ENCODE peak calls at places on chromosomes 5 and 9, in eight cellular contexts. One of them, this sample, is unnamed.

GRCh38 chr5:1399737-1400136 is 45.5 kb downstream of the SLC6A3 start:
- DNase-seq in IMR-90: no peak
- DNase-seq in adrenal gland: no peak
- DNase-seq in sigmoid colon: no peak
- DNase-seq in uterus: no peak
- DNase-seq in transverse colon: no peak
- DNase-seq in heart left ventricle: no peak
- DNase-seq in body of pancreas: no peak
- DNase-seq in this sample: no peak

GRCh38 chr5:154713615-154714125 is 41.5 kb upstream of the LARP1 start:
- DNase-seq in IMR-90: peak
- DNase-seq in uterus: no peak
- DNase-seq in transverse colon: peak
- DNase-seq in body of pancreas: peak
- DNase-seq in heart left ventricle: no peak
- DNase-seq in adrenal gland: no peak
- DNase-seq in sigmoid colon: peak
- DNase-seq in this sample: no peak

GRCh38 chr9:30310711-30311110 is 2073.7 kb upstream of the ACO1 start:
- DNase-seq in uterus: no peak
- DNase-seq in heart left ventricle: no peak
- DNase-seq in sigmoid colon: no peak
- DNase-seq in adrenal gland: no peak
- DNase-seq in body of pancreas: no peak
- DNase-seq in IMR-90: no peak
- DNase-seq in transverse colon: no peak
- DNase-seq in this sample: no peak

GRCh38 chr5:6525910-6526309 is 77.3 kb downstream of the UBE2QL1 start:
- DNase-seq in sigmoid colon: no peak
- DNase-seq in IMR-90: peak
- DNase-seq in uterus: no peak
- DNase-seq in heart left ventricle: no peak
- DNase-seq in transverse colon: no peak
- DNase-seq in adrenal gland: peak
- DNase-seq in body of pancreas: peak
- DNase-seq in this sample: peak

GRCh38 chr5:128077526-128077925 is 6.0 kb upstream of the SLC12A2 start:
- DNase-seq in heart left ventricle: no peak
- DNase-seq in body of pancreas: no peak
- DNase-seq in adrenal gland: no peak
- DNase-seq in sigmoid colon: no peak
- DNase-seq in transverse colon: no peak
- DNase-seq in uterus: no peak
- DNase-seq in IMR-90: no peak
- DNase-seq in this sample: no peak

GRCh38 chr5:76709762-76710161 is 6.2 kb upstream of the F2R start:
- DNase-seq in sigmoid colon: no peak
- DNase-seq in transverse colon: no peak
- DNase-seq in body of pancreas: no peak
- DNase-seq in uterus: no peak
- DNase-seq in IMR-90: peak
- DNase-seq in heart left ventricle: no peak
- DNase-seq in adrenal gland: no peak
- DNase-seq in this sample: no peak

GRCh38 chr5:55911784-55912653 is 60.9 kb downstream of the IL31RA start:
- DNase-seq in uterus: no peak
- DNase-seq in transverse colon: no peak
- DNase-seq in adrenal gland: no peak
- DNase-seq in sigmoid colon: no peak
- DNase-seq in body of pancreas: no peak
- DNase-seq in heart left ventricle: no peak
- DNase-seq in IMR-90: peak
- DNase-seq in this sample: no peak

GRCh38 chr5:95723632-95724369 is 7.3 kb upstream of the RHOBTB3 start:
- DNase-seq in heart left ventricle: peak
- DNase-seq in IMR-90: peak
- DNase-seq in sigmoid colon: no peak
- DNase-seq in transverse colon: no peak
- DNase-seq in body of pancreas: peak
- DNase-seq in uterus: no peak
- DNase-seq in adrenal gland: peak
- DNase-seq in this sample: peak

GRCh38 chr9:17627641-17628040 is 48.8 kb downstream of the SH3GL2 start:
- DNase-seq in sigmoid colon: no peak
- DNase-seq in IMR-90: peak
- DNase-seq in uterus: no peak
- DNase-seq in adrenal gland: no peak
- DNase-seq in transverse colon: no peak
- DNase-seq in heart left ventricle: no peak
- DNase-seq in body of pancreas: no peak
- DNase-seq in this sample: no peak

GRCh38 chr5:73160239-73160671 is 12.7 kb upstream of the TMEM174 start:
- DNase-seq in heart left ventricle: no peak
- DNase-seq in body of pancreas: no peak
- DNase-seq in IMR-90: no peak
- DNase-seq in sigmoid colon: no peak
- DNase-seq in transverse colon: no peak
- DNase-seq in uterus: no peak
- DNase-seq in adrenal gland: no peak
- DNase-seq in this sample: no peak

GRCh38 chr9:127035948-127036347 is 86.5 kb downstream of the ANGPTL2 start:
- DNase-seq in transverse colon: no peak
- DNase-seq in body of pancreas: peak
- DNase-seq in sigmoid colon: peak
- DNase-seq in uterus: peak
- DNase-seq in IMR-90: no peak
- DNase-seq in adrenal gland: peak
- DNase-seq in heart left ventricle: peak
- DNase-seq in this sample: no peak

GRCh38 chr5:135269224-135269623 is 129.8 kb downstream of the MACROH2A1 start:
- DNase-seq in IMR-90: peak
- DNase-seq in sigmoid colon: no peak
- DNase-seq in adrenal gland: no peak
- DNase-seq in heart left ventricle: no peak
- DNase-seq in body of pancreas: no peak
- DNase-seq in transverse colon: no peak
- DNase-seq in uterus: no peak
- DNase-seq in this sample: no peak

GRCh38 chr9:120942186-120943001 is 15.8 kb upstream of the TRAF1 start:
- DNase-seq in body of pancreas: no peak
- DNase-seq in transverse colon: no peak
- DNase-seq in adrenal gland: peak
- DNase-seq in uterus: no peak
- DNase-seq in heart left ventricle: no peak
- DNase-seq in sigmoid colon: peak
- DNase-seq in IMR-90: no peak
- DNase-seq in this sample: no peak

GRCh38 chr5:77428526-77428925 is 63.6 kb downstream of the WDR41 start:
- DNase-seq in IMR-90: peak
- DNase-seq in transverse colon: no peak
- DNase-seq in adrenal gland: no peak
- DNase-seq in sigmoid colon: no peak
- DNase-seq in heart left ventricle: no peak
- DNase-seq in uterus: no peak
- DNase-seq in body of pancreas: no peak
- DNase-seq in this sample: no peak

GRCh38 chr5:174235226-174235992 is 189.9 kb downstream of the NSG2 start:
- DNase-seq in transverse colon: no peak
- DNase-seq in heart left ventricle: no peak
- DNase-seq in adrenal gland: no peak
- DNase-seq in sigmoid colon: no peak
- DNase-seq in uterus: no peak
- DNase-seq in IMR-90: no peak
- DNase-seq in body of pancreas: no peak
- DNase-seq in this sample: no peak

GRCh38 chr5:120586646-120587045 is 122.5 kb downstream of the PRR16 start:
- DNase-seq in heart left ventricle: no peak
- DNase-seq in sigmoid colon: no peak
- DNase-seq in adrenal gland: no peak
- DNase-seq in uterus: no peak
- DNase-seq in body of pancreas: no peak
- DNase-seq in transverse colon: no peak
- DNase-seq in IMR-90: no peak
- DNase-seq in this sample: no peak

GRCh38 chr5:108747111-108748009 is at the start of gene FER:
- DNase-seq in body of pancreas: peak
- DNase-seq in adrenal gland: peak
- DNase-seq in IMR-90: peak
- DNase-seq in sigmoid colon: no peak
- DNase-seq in heart left ventricle: peak
- DNase-seq in transverse colon: no peak
- DNase-seq in uterus: peak
- DNase-seq in this sample: peak
- TF ChIP-seq POLR2A in body of pancreas: no peak
- TF ChIP-seq POLR2A in adrenal gland: peak
- TF ChIP-seq POLR2A in IMR-90: no peak
- TF ChIP-seq POLR2A in sigmoid colon: no peak
- TF ChIP-seq POLR2A in heart left ventricle: no peak
- TF ChIP-seq POLR2A in transverse colon: no peak
- TF ChIP-seq POLR2A in uterus: no peak
- TF ChIP-seq POLR2A in this sample: no peak

DNA sequence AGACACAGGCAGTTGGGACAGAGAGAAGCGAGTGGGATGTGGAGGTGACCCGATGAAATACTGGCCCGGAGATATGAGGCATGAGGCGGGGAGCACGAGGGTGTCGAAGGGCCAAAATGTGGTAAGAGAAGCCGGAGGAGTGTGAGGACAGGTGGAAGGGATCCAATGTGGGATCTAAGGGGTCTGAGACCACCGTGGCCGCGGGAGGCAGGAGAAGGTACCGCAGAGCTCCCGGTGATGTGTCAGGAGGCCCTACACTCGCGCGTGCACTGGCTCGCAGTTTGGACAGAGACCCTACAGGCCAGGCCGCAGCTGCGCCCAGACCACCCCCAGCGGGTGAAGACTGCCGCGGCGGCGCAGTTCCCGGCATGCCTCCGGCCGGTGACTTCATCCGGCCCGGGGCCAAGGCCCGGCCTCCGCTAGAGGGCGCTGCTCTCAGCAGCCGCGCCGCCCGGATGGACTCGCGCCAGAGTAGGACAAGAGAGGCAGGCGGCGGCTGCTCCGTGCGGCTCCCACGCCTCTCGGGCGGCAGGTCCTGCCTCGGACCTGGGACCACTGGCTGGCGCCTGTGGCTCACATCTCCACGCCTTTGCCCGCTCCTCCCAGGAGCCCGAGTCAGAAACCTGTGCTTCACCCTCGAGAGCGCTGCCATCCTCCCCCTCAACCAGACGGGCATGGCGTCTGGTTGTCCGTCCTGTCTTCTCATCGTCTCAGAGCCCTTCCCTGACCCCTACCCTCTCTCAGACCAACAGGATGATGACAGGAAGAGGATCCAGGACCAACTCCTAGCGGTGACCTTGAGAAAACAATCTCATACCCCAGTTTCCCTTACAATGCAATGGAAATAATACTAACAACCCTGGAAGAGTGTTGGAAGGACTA is 35.4 kb upstream of the STING1 start:
- DNase-seq in IMR-90: peak
- DNase-seq in body of pancreas: peak
- DNase-seq in sigmoid colon: peak
- DNase-seq in adrenal gland: peak
- DNase-seq in heart left ventricle: peak
- DNase-seq in transverse colon: peak
- DNase-seq in uterus: peak
- DNase-seq in this sample: peak
- TF ChIP-seq POLR2A in IMR-90: peak
- TF ChIP-seq POLR2A in body of pancreas: peak
- TF ChIP-seq POLR2A in sigmoid colon: no peak
- TF ChIP-seq POLR2A in adrenal gland: peak
- TF ChIP-seq POLR2A in heart left ventricle: no peak
- TF ChIP-seq POLR2A in transverse colon: peak
- TF ChIP-seq POLR2A in uterus: peak
- TF ChIP-seq POLR2A in this sample: peak

GRCh38 chr9:83955985-83956287 is 24.1 kb downstream of the HNRNPK start:
- DNase-seq in sigmoid colon: no peak
- DNase-seq in transverse colon: no peak
- DNase-seq in adrenal gland: no peak
- DNase-seq in body of pancreas: no peak
- DNase-seq in IMR-90: no peak
- DNase-seq in heart left ventricle: no peak
- DNase-seq in uterus: no peak
- DNase-seq in this sample: peak

GRCh38 chr9:83957029-83957513 is 22.9 kb downstream of the HNRNPK start:
- DNase-seq in heart left ventricle: no peak
- DNase-seq in transverse colon: peak
- DNase-seq in sigmoid colon: no peak
- DNase-seq in body of pancreas: peak
- DNase-seq in uterus: no peak
- DNase-seq in adrenal gland: no peak
- DNase-seq in IMR-90: no peak
- DNase-seq in this sample: no peak

GRCh38 chr9:83959061-83959460 is 21.0 kb downstream of the HNRNPK start:
- DNase-seq in heart left ventricle: no peak
- DNase-seq in IMR-90: peak
- DNase-seq in sigmoid colon: no peak
- DNase-seq in adrenal gland: peak
- DNase-seq in uterus: no peak
- DNase-seq in body of pancreas: no peak
- DNase-seq in transverse colon: no peak
- DNase-seq in this sample: no peak

GRCh38 chr9:83960991-83961390 is 19.0 kb downstream of the HNRNPK start:
- DNase-seq in heart left ventricle: no peak
- DNase-seq in body of pancreas: no peak
- DNase-seq in IMR-90: no peak
- DNase-seq in uterus: no peak
- DNase-seq in sigmoid colon: no peak
- DNase-seq in adrenal gland: no peak
- DNase-seq in transverse colon: no peak
- DNase-seq in this sample: no peak

GRCh38 chr9:83956288-83957028 is 23.6 kb downstream of the HNRNPK start:
- DNase-seq in uterus: peak
- DNase-seq in adrenal gland: peak
- DNase-seq in IMR-90: no peak
- DNase-seq in heart left ventricle: peak
- DNase-seq in body of pancreas: peak
- DNase-seq in sigmoid colon: peak
- DNase-seq in transverse colon: peak
- DNase-seq in this sample: peak
- TF ChIP-seq POLR2A in uterus: no peak
- TF ChIP-seq POLR2A in adrenal gland: peak
- TF ChIP-seq POLR2A in IMR-90: no peak
- TF ChIP-seq POLR2A in heart left ventricle: no peak
- TF ChIP-seq POLR2A in body of pancreas: peak
- TF ChIP-seq POLR2A in sigmoid colon: no peak
- TF ChIP-seq POLR2A in transverse colon: peak
- TF ChIP-seq POLR2A in this sample: peak

DNA sequence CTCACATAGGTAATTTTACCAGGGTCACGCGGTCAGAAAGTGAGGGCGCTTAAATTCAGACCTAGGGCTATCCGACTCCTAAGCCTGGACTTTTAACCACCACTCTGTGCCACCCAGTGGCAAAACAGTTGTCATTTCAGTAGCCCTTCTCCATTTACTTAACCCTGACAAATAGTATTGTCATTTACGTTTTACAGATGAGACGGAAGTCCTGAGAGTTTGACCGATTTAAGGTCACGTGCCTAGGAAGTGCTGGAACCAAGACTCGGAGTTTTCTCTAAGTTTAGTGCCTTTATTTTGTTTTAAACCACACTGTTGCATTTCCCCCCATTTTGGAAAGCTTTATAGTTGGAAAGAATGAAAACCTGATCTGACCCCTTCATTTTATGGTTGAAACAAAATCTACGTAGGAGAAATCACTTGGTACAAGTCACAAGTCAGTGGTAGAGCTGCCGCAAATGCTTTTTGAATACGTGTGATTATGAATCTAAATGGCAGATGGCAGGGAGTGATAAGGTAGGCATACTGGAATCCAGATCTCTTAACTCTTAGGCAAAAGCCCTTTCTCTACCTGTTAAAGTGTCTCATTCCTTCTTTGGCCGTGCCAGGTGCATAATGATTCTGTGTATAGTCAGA is 701 bp downstream of the MRRF start:
- DNase-seq in heart left ventricle: no peak
- DNase-seq in transverse colon: peak
- DNase-seq in sigmoid colon: no peak
- DNase-seq in body of pancreas: no peak
- DNase-seq in uterus: no peak
- DNase-seq in IMR-90: peak
- DNase-seq in adrenal gland: peak
- DNase-seq in this sample: no peak
- TF ChIP-seq POLR2A in heart left ventricle: no peak
- TF ChIP-seq POLR2A in transverse colon: no peak
- TF ChIP-seq POLR2A in sigmoid colon: no peak
- TF ChIP-seq POLR2A in body of pancreas: no peak
- TF ChIP-seq POLR2A in uterus: no peak
- TF ChIP-seq POLR2A in IMR-90: no peak
- TF ChIP-seq POLR2A in adrenal gland: no peak
- TF ChIP-seq POLR2A in this sample: peak

This sample was measured in erythroblast.